ENCODE peak calls at places on chromosomes 7 and 10, in nine cellular contexts. One of them, this sample, is unnamed. For H3K4me1, the result is how much of the 10 kb centered on the place peaks cover.

GRCh38 chr7:80781561-80781979 is 137.3 kb downstream of the SEMA3C start:
- DNase-seq in right lobe of liver: no peak
- DNase-seq in transverse colon: peak
- DNase-seq in upper lobe of left lung: peak
- DNase-seq in A549: peak
- DNase-seq in HCT116: peak
- DNase-seq in stomach: peak
- DNase-seq in body of pancreas: no peak
- DNase-seq in H1: no peak
- DNase-seq in this sample: peak

GRCh38 chr10:101939273-101939635 is 95.7 kb upstream of the KCNIP2 start:
- DNase-seq in right lobe of liver: no peak
- DNase-seq in transverse colon: no peak
- DNase-seq in upper lobe of left lung: no peak
- DNase-seq in A549: peak
- DNase-seq in HCT116: peak
- DNase-seq in stomach: no peak
- DNase-seq in body of pancreas: no peak
- DNase-seq in H1: no peak
- DNase-seq in this sample: no peak

GRCh38 chr7:4642468-4643203 is 39.5 kb upstream of the FOXK1 start:
- DNase-seq in right lobe of liver: no peak
- DNase-seq in transverse colon: no peak
- DNase-seq in upper lobe of left lung: no peak
- DNase-seq in A549: no peak
- DNase-seq in HCT116: no peak
- DNase-seq in stomach: no peak
- DNase-seq in body of pancreas: no peak
- DNase-seq in H1: no peak
- DNase-seq in this sample: no peak

GRCh38 chr7:137086896-137087295 is 218.4 kb downstream of the CHRM2 start:
- DNase-seq in right lobe of liver: no peak
- DNase-seq in transverse colon: no peak
- DNase-seq in upper lobe of left lung: no peak
- DNase-seq in A549: no peak
- DNase-seq in HCT116: no peak
- DNase-seq in stomach: no peak
- DNase-seq in body of pancreas: no peak
- DNase-seq in H1: no peak
- DNase-seq in this sample: no peak

GRCh38 chr7:45178241-45179225 is 20.9 kb downstream of the RAMP3 start:
- DNase-seq in right lobe of liver: no peak
- DNase-seq in transverse colon: no peak
- DNase-seq in upper lobe of left lung: no peak
- DNase-seq in A549: peak
- DNase-seq in HCT116: peak
- DNase-seq in stomach: no peak
- DNase-seq in body of pancreas: no peak
- DNase-seq in H1: no peak
- DNase-seq in this sample: peak

GRCh38 chr7:74262639-74263398 is 8.6 kb upstream of the RFC2 start:
- DNase-seq in right lobe of liver: no peak
- DNase-seq in transverse colon: no peak
- DNase-seq in upper lobe of left lung: no peak
- DNase-seq in A549: no peak
- DNase-seq in HCT116: no peak
- DNase-seq in stomach: no peak
- DNase-seq in body of pancreas: no peak
- DNase-seq in H1: no peak
- DNase-seq in this sample: no peak

GRCh38 chr7:138902156-138902555 is 79.0 kb downstream of the KIAA1549 start:
- DNase-seq in right lobe of liver: no peak
- DNase-seq in transverse colon: no peak
- DNase-seq in upper lobe of left lung: no peak
- DNase-seq in A549: no peak
- DNase-seq in HCT116: no peak
- DNase-seq in stomach: no peak
- DNase-seq in body of pancreas: no peak
- DNase-seq in H1: no peak
- DNase-seq in this sample: no peak

GRCh38 chr10:13803566-13804554 is 217.1 kb downstream of the PRPF18 start:
- DNase-seq in right lobe of liver: no peak
- DNase-seq in transverse colon: no peak
- DNase-seq in upper lobe of left lung: no peak
- DNase-seq in A549: no peak
- DNase-seq in HCT116: no peak
- DNase-seq in stomach: no peak
- DNase-seq in body of pancreas: no peak
- DNase-seq in H1: no peak
- DNase-seq in this sample: no peak

GRCh38 chr10:63210611-63211196 is 77.6 kb downstream of the NRBF2 start:
- DNase-seq in right lobe of liver: no peak
- DNase-seq in transverse colon: no peak
- DNase-seq in upper lobe of left lung: no peak
- DNase-seq in A549: no peak
- DNase-seq in HCT116: no peak
- DNase-seq in stomach: no peak
- DNase-seq in body of pancreas: no peak
- DNase-seq in H1: no peak
- DNase-seq in this sample: no peak

GRCh38 chr7:37315752-37316711 is 132.6 kb downstream of the ELMO1 start:
- DNase-seq in right lobe of liver: no peak
- DNase-seq in transverse colon: no peak
- DNase-seq in upper lobe of left lung: peak
- DNase-seq in A549: no peak
- DNase-seq in HCT116: no peak
- DNase-seq in stomach: no peak
- DNase-seq in body of pancreas: peak
- DNase-seq in H1: no peak
- DNase-seq in this sample: peak

GRCh38 chr7:104973227-104973626 is 40.8 kb upstream of the KMT2E start:
- DNase-seq in right lobe of liver: no peak
- DNase-seq in transverse colon: no peak
- DNase-seq in upper lobe of left lung: no peak
- DNase-seq in A549: no peak
- DNase-seq in HCT116: no peak
- DNase-seq in stomach: no peak
- DNase-seq in body of pancreas: no peak
- DNase-seq in H1: peak
- DNase-seq in this sample: no peak
- TF ChIP-seq CTCF in right lobe of liver: no peak
- TF ChIP-seq CTCF in transverse colon: no peak
- TF ChIP-seq CTCF in upper lobe of left lung: no peak
- TF ChIP-seq CTCF in A549: no peak
- TF ChIP-seq CTCF in HCT116: no peak
- TF ChIP-seq CTCF in stomach: no peak
- TF ChIP-seq CTCF in body of pancreas: no peak
- TF ChIP-seq CTCF in H1: no peak
- TF ChIP-seq CTCF in this sample: no peak

GRCh38 chr10:88115406-88115805 is 252.0 kb downstream of the PTEN start:
- DNase-seq in right lobe of liver: no peak
- DNase-seq in transverse colon: no peak
- DNase-seq in upper lobe of left lung: no peak
- DNase-seq in A549: no peak
- DNase-seq in HCT116: no peak
- DNase-seq in stomach: no peak
- DNase-seq in body of pancreas: no peak
- DNase-seq in H1: no peak
- DNase-seq in this sample: no peak
- TF ChIP-seq POLR2A in right lobe of liver: no peak
- TF ChIP-seq POLR2A in transverse colon: no peak
- TF ChIP-seq POLR2A in upper lobe of left lung: no peak
- TF ChIP-seq POLR2A in A549: no peak
- TF ChIP-seq POLR2A in HCT116: no peak
- TF ChIP-seq POLR2A in stomach: no peak
- TF ChIP-seq POLR2A in body of pancreas: no peak
- TF ChIP-seq POLR2A in H1: no peak
- TF ChIP-seq POLR2A in this sample: no peak

GRCh38 chr10:17428096-17428615 is 26.2 kb downstream of the ST8SIA6 start:
- DNase-seq in right lobe of liver: no peak
- DNase-seq in transverse colon: no peak
- DNase-seq in upper lobe of left lung: no peak
- DNase-seq in A549: no peak
- DNase-seq in HCT116: no peak
- DNase-seq in stomach: no peak
- DNase-seq in body of pancreas: no peak
- DNase-seq in H1: peak
- DNase-seq in this sample: no peak
- H3K4me1 ChIP-seq in right lobe of liver: under half
- H3K4me1 ChIP-seq in transverse colon: under half
- H3K4me1 ChIP-seq in upper lobe of left lung: under half
- H3K4me1 ChIP-seq in A549: under half
- H3K4me1 ChIP-seq in HCT116: under half
- H3K4me1 ChIP-seq in stomach: under half
- H3K4me1 ChIP-seq in body of pancreas: under half
- H3K4me1 ChIP-seq in H1: under half
- H3K4me1 ChIP-seq in this sample: under half

GRCh38 chr10:80530251-80530650 is 7.5 kb upstream of the SH2D4B start:
- DNase-seq in right lobe of liver: no peak
- DNase-seq in transverse colon: peak
- DNase-seq in upper lobe of left lung: peak
- DNase-seq in A549: peak
- DNase-seq in HCT116: peak
- DNase-seq in stomach: no peak
- DNase-seq in body of pancreas: peak
- DNase-seq in H1: no peak
- DNase-seq in this sample: no peak
- TF ChIP-seq CTCF in right lobe of liver: peak
- TF ChIP-seq CTCF in transverse colon: peak
- TF ChIP-seq CTCF in upper lobe of left lung: peak
- TF ChIP-seq CTCF in A549: peak
- TF ChIP-seq CTCF in HCT116: peak
- TF ChIP-seq CTCF in stomach: peak
- TF ChIP-seq CTCF in body of pancreas: peak
- TF ChIP-seq CTCF in H1: peak
- TF ChIP-seq CTCF in this sample: no peak

GRCh38 chr7:104208421-104208780 is 588 bp upstream of the ORC5 start:
- DNase-seq in right lobe of liver: no peak
- DNase-seq in transverse colon: no peak
- DNase-seq in upper lobe of left lung: no peak
- DNase-seq in A549: no peak
- DNase-seq in HCT116: no peak
- DNase-seq in stomach: no peak
- DNase-seq in body of pancreas: no peak
- DNase-seq in H1: no peak
- DNase-seq in this sample: no peak

GRCh38 chr7:104209063-104209462 is 1.2 kb upstream of the ORC5 start:
- DNase-seq in right lobe of liver: no peak
- DNase-seq in transverse colon: no peak
- DNase-seq in upper lobe of left lung: no peak
- DNase-seq in A549: no peak
- DNase-seq in HCT116: no peak
- DNase-seq in stomach: no peak
- DNase-seq in body of pancreas: no peak
- DNase-seq in H1: no peak
- DNase-seq in this sample: no peak

GRCh38 chr7:104207348-104207730 is 474 bp downstream of the ORC5 start:
- DNase-seq in right lobe of liver: no peak
- DNase-seq in transverse colon: no peak
- DNase-seq in upper lobe of left lung: no peak
- DNase-seq in A549: peak
- DNase-seq in HCT116: no peak
- DNase-seq in stomach: no peak
- DNase-seq in body of pancreas: no peak
- DNase-seq in H1: no peak
- DNase-seq in this sample: no peak

GRCh38 chr7:104206841-104207240 is 972 bp downstream of the ORC5 start:
- DNase-seq in right lobe of liver: no peak
- DNase-seq in transverse colon: no peak
- DNase-seq in upper lobe of left lung: no peak
- DNase-seq in A549: no peak
- DNase-seq in HCT116: no peak
- DNase-seq in stomach: no peak
- DNase-seq in body of pancreas: no peak
- DNase-seq in H1: no peak
- DNase-seq in this sample: no peak

DNA sequence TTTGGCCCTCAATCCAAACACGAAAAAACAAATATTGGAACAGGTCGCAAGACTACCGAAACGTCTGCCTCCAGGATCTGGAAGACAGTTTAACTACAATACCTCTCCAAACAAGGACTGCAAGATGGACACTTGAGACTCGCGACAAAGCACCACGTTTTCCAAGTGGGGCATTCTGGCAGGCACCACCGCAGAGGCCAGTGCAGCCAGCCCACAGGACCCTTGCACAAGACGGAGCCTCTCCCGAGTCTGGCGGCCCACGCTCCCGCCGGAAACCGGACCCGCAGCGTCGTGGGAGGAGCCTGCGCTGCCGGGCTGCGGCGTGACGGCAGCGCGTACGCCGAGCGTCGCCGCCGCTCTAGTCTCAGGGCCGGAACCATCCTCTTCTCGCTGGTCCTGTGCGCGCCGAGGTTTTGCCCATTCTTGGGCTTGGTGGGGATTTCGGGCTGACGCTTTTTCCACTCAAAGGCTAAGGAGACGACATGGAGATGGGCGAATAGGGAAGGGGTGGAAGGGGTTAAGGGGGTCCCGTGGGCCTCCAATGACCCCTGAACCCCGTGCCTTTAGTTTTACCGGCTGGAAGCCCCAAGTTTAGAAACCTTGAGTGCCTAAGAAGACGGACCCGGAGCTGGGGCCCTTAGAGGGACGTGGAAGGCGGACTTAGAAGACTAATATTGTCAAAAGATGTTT is at the start of gene ORC5:
- DNase-seq in right lobe of liver: peak
- DNase-seq in transverse colon: peak
- DNase-seq in upper lobe of left lung: peak
- DNase-seq in A549: peak
- DNase-seq in HCT116: peak
- DNase-seq in stomach: peak
- DNase-seq in body of pancreas: peak
- DNase-seq in H1: peak
- DNase-seq in this sample: peak
- TF ChIP-seq POLR2A in right lobe of liver: peak
- TF ChIP-seq POLR2A in transverse colon: peak
- TF ChIP-seq POLR2A in upper lobe of left lung: peak
- TF ChIP-seq POLR2A in A549: peak
- TF ChIP-seq POLR2A in HCT116: peak
- TF ChIP-seq POLR2A in stomach: no peak
- TF ChIP-seq POLR2A in body of pancreas: peak
- TF ChIP-seq POLR2A in H1: peak
- TF ChIP-seq POLR2A in this sample: peak

This sample was measured in gastrocnemius medialis.